ENCODE peak calls at places on chromosomes 3 and 15, in nine cellular contexts. X, B, D, T, U, Q, I, N and Z are unnamed samples.

GRCh38 chr3:150889105-150889504 is 16.1 kb downstream of the MINDY4B start:
- DNase-seq in U (peak), Q (no peak), I (no peak), N (no peak), B (no peak), X (no peak), T (no peak), D (no peak), Z (no peak)

GRCh38 chr3:16174389-16174788 is at the start of gene GALNT15:
- DNase-seq in B (peak), I (peak), D (peak), T (peak), Q (peak), X (no peak), N (no peak), U (no peak), Z (no peak)

GRCh38 chr3:29468150-29468549 is 187.3 kb downstream of the RBMS3 start:
- DNase-seq in I (no peak), B (no peak), Q (no peak), X (no peak), N (no peak), U (no peak), T (no peak), D (no peak), Z (peak)

GRCh38 chr3:38916706-38917105 is 100.7 kb upstream of the SCN10A start:
- DNase-seq in U (no peak), I (no peak), B (no peak), D (no peak), X (no peak), N (no peak), T (peak), Q (peak), Z (no peak)

GRCh38 chr15:55618396-55618795 is 30.3 kb upstream of the PYGO1 start:
- DNase-seq in U (no peak), X (no peak), D (no peak), B (no peak), I (no peak), T (no peak), Q (no peak), N (no peak), Z (no peak)

GRCh38 chr3:177362646-177363045 is 165.4 kb upstream of the TBL1XR1 start:
- DNase-seq in Q (no peak), D (no peak), X (no peak), U (no peak), T (no peak), I (no peak), N (no peak), B (no peak), Z (no peak)

GRCh38 chr15:81575436-81576123 is 201.6 kb upstream of the TMC3 start:
- DNase-seq in B (no peak), N (no peak), U (no peak), I (no peak), D (no peak), Q (no peak), T (no peak), X (no peak), Z (no peak)

GRCh38 chr3:186182850-186183249 is 74.0 kb upstream of the ETV5 start:
- DNase-seq in Q (no peak), X (no peak), U (peak), T (no peak), D (no peak), B (no peak), N (no peak), I (no peak), Z (no peak)

GRCh38 chr15:80932989-80933388 is 56.6 kb downstream of the MESD start:
- DNase-seq in B (no peak), U (no peak), D (no peak), T (no peak), Q (no peak), I (peak), X (no peak), N (no peak), Z (no peak)

GRCh38 chr3:60185161-60185560 is 1066.1 kb downstream of the FHIT start:
- DNase-seq in B (no peak), D (no peak), I (no peak), N (no peak), X (no peak), Q (no peak), T (no peak), U (no peak), Z (no peak)

GRCh38 chr15:46091860-46092450 is 457.1 kb downstream of the SQOR start:
- DNase-seq in U (peak), Q (no peak), I (no peak), D (no peak), N (peak), B (no peak), X (no peak), T (peak), Z (no peak)

GRCh38 chr3:56753206-56753605 is 48.5 kb downstream of the ARHGEF3 start:
- DNase-seq in N (no peak), Q (no peak), D (no peak), B (no peak), U (no peak), X (no peak), I (no peak), T (peak), Z (no peak)

GRCh38 chr15:88717342-88718017 is 78.7 kb downstream of the ISG20 start:
- DNase-seq in I (no peak), U (no peak), X (no peak), D (no peak), T (no peak), B (no peak), N (no peak), Q (no peak), Z (no peak)

GRCh38 chr15:85499498-85499897 is 119.1 kb downstream of the AKAP13 start:
- DNase-seq in Q (no peak), U (peak), X (no peak), I (no peak), N (no peak), B (no peak), D (no peak), T (no peak), Z (no peak)

GRCh38 chr3:55723653-55724406 is 236.7 kb upstream of the WNT5A start:
- DNase-seq in I (no peak), X (no peak), B (no peak), N (no peak), T (no peak), D (no peak), Q (peak), U (no peak), Z (no peak)
- TF ChIP-seq CTCF in I (no peak), X (no peak), B (no peak), N (no peak), T (no peak), D (no peak), Q (no peak), U (no peak), Z (no peak)

GRCh38 chr3:48990636-48991421 is 788 bp downstream of the P4HTM start:
- DNase-seq in D (no peak), N (peak), T (peak), Q (no peak), U (no peak), I (no peak), B (no peak), X (no peak), Z (peak)

GRCh38 chr3:48991851-48992545 is 2.0 kb downstream of the P4HTM start:
- DNase-seq in T (no peak), X (no peak), U (no peak), Q (no peak), D (no peak), B (no peak), N (no peak), I (no peak), Z (no peak)

GRCh38 chr3:48993834-48994233 is 3.8 kb downstream of the P4HTM start:
- DNase-seq in D (no peak), T (no peak), U (no peak), Q (no peak), X (no peak), N (no peak), B (no peak), I (no peak), Z (no peak)

GRCh38 chr3:48989126-48989795 is 780 bp upstream of the P4HTM start:
- DNase-seq in I (peak), B (no peak), N (peak), D (no peak), T (no peak), U (no peak), Q (no peak), X (no peak), Z (no peak)

DNA sequence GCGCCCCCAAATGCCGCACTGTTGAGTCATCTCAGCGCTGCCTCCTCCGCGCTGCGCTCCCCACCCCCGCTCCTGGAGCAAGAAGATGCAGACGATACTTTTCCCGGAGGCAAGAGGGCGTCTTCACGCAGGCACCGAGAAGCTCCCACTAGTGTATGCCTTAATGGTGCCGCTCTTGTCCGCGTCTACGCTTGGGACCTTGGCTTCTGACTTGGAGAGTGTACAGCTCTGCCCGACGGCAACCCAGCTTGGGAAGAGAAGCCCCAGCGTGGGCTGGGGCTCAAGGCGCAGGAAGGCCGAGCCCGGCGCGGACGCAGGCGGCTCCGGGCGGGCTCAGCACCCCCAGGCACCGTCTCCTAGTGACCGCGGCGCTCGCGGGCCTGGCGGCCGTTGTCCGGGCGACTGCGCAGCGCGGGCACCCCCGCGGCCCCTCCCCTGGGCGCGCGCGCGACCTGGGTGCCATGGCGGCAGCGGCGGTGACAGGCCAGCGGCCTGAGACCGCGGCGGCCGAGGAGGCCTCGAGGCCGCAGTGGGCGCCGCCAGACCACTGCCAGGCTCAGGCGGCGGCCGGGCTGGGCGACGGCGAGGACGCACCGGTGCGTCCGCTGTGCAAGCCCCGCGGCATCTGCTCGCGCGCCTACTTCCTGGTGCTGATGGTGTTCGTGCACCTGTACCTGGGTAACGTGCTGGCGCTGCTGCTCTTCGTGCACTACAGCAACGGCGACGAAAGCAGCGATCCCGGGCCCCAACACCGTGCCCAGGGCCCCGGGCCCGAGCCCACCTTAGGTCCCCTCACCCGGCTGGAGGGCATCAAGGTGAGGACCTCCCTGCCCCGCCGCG is at the start of gene P4HTM:
- DNase-seq in N (peak), U (peak), D (peak), Q (peak), X (peak), I (peak), T (peak), B (peak), Z (peak)
- TF ChIP-seq CTCF in N (peak), U (peak), D (no peak), Q (peak), X (no peak), I (peak), T (peak), B (no peak), Z (no peak)

DNA sequence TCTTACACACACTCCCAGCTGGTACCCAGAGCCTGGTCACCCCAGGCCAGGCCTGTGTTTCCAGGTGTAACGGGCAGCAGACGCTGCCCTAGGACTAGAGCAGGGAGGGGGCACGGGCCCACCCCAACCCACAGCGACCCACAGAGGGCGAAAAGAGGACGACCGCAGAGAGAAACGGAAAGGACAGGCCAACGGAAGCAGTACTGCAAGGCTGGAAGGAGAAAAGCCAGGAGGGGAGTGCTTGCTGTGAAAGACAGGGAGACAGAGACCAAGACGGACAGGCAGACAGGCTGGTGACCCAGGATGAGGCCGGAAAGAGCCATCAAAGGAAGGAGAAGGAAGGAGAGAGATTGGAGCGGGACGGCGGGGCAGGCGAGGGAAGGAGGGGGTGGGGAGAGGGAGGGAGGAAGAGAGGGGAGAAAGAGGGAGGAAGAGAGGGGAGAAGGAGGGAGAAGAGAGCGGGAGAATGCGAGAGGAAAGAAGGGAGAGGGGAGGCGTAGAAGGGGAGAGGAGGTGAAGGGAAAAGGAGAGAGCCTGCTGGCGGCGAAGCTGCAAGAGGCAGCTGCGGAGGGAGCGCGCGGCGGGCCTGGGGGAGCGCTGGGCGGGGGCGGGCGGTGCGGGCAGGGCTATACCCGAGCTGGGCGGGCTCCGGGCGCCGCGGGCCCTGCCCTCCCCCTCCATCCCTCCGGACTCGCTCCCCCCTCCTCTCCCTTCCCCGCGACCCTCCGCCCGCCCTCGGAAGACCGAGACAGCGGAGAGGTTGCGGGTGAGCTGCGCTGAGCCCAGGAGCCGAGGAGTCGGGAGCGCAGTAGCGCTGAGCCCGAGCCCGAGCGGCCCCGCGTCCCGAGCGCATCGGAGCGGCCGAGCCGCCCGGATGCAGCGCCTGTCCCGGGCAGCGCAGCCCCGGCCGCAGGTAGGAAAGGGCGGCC is at the start of gene SLC6A1:
- DNase-seq in T (no peak), Q (no peak), N (no peak), X (no peak), D (no peak), B (no peak), U (peak), I (peak), Z (no peak)
- TF ChIP-seq CTCF in T (no peak), Q (no peak), N (no peak), X (no peak), D (no peak), B (no peak), U (peak), I (no peak), Z (peak)

DNA sequence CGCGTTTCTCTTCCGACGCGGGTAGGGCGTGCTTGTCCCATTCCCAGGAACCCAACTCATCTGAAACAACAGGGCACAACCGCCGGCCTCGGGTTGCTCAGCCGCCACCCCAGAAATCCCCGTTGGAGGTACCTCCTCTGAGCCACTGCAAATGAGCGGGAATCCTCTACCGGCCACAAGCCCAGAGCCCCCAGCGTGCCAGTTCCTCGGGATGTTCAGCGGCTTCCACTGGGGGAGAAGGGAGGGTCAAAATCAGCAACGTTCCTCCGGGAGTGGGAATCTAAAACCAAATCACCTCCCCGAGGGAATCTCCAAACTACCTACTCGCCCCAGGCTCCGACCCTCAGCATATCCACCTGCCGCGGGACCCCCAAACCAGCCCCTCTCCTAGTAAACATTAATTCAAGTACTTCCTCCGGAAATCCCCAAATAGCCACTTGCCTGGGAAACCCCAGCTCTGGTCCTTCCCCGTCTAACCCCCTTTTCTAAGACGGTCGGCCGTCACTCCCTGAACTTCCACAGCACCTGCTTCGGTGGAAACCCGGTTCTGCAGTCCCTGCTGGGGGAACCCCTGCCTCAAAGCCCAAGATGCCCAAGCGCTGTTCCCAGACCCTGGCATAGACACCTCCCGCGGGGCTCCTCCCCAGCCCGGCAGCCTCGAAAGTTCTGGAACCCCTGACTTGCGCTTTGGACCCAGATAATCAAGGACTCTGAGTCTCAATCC is 887 bp downstream of the OXTR start:
- DNase-seq in I (no peak), T (no peak), Q (peak), B (no peak), X (no peak), U (no peak), D (no peak), N (peak), Z (no peak)
- TF ChIP-seq CTCF in I (no peak), T (no peak), Q (no peak), B (no peak), X (no peak), U (no peak), D (no peak), N (no peak), Z (no peak)

GRCh38 chr3:52277972-52278509 is 408 bp downstream of the WDR82 start:
- DNase-seq in D (peak), N (no peak), X (peak), B (no peak), I (no peak), U (no peak), T (peak), Q (peak), Z (no peak)
- TF ChIP-seq CTCF in D (no peak), N (peak), X (peak), B (no peak), I (no peak), U (no peak), T (peak), Q (peak), Z (no peak)

DNA sequence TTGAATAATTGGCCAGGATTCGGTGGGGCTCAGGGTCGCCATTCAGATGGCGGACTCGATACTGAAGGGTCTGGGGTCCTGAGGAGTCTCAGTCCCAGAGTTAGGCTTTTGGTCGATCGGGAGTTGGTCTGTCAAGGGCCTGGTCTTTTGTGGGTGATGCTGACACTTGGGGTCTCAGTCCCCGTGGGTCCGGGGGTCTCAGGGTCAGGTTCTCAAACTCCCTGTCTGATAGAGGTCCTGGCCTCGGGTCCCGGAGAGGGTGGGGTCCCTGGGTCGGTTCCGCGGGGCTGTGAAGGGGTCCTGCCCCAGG is 467 bp downstream of the NCKIPSD start:
- DNase-seq in T (no peak), D (no peak), B (no peak), X (no peak), I (no peak), N (no peak), U (no peak), Q (no peak), Z (no peak)
- TF ChIP-seq CTCF in T (no peak), D (peak), B (no peak), X (no peak), I (no peak), N (no peak), U (no peak), Q (no peak), Z (no peak)

GRCh38 chr3:142497729-142498128 is 49.9 kb upstream of the XRN1 start:
- DNase-seq in B (no peak), Q (no peak), N (no peak), D (no peak), T (no peak), I (no peak), X (no peak), U (no peak), Z (no peak)
- TF ChIP-seq CTCF in B (no peak), Q (no peak), N (no peak), D (no peak), T (no peak), I (no peak), X (no peak), U (no peak), Z (no peak)

DNA sequence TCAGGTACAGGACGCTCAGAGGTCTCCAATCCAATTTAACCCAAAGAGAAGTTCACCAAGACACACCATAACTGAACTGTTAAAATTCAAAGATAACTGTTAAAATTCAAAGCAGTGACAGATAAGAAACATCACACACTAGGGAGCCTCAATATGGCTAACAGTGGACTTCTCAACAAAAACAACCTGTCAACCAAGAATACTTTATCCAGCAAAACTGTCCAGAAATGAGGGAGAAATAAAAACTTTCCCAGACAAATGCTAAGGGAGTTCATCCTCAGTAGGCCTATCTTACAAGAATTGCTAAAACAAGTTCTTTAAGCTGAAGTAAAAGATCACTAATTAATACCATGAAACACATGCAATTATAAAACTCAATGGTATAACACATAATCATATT is 36.3 kb upstream of the MYLK start:
- DNase-seq in U (no peak), Q (no peak), N (no peak), B (no peak), I (no peak), T (no peak), D (no peak), X (no peak), Z (no peak)
- TF ChIP-seq CTCF in U (no peak), Q (no peak), N (no peak), B (no peak), I (no peak), T (no peak), D (no peak), X (no peak), Z (no peak)

DNA sequence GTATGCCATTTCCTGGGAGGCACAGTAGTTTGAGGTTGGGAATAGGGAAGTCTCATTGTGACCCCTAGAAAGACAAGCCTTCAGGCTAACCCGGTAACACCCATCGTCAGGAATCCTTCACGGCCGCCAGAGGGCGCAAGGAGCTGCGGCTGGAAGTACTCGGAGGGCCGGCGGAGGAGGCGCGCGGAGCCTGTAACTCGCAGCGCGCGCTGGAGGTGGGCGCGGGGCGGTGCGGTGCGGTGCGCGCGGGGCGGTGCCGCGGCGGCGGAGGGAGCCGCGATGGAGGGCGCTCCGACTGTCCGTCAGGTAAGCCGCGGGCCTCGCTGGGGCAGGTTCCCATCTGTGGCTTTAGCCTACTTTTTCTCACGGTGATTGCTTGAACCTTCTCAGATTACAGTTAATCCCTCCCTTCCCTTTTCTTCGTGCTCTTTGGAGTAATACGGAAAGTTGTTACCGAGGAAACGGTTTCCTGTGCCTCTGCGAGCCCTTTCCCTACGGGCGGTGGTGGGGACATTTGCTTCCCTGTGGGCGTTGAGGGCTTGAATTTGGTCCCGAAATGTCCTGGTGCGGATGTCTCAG is at the start of gene GRAMD1C:
- DNase-seq in X (peak), Q (peak), D (peak), U (peak), N (peak), I (peak), T (peak), B (peak), Z (peak)
- TF ChIP-seq CTCF in X (peak), Q (peak), D (peak), U (peak), N (peak), I (peak), T (peak), B (peak), Z (peak)